ENCODE peak calls at places on chromosomes 1 and 21, in seven cellular contexts. K is GM12892, A is K562, W is SK-N-SH, S is H1, P is GM12878, E is HepG2. B is an unnamed sample.

GRCh38 chr1:202153284-202153683 is 7.1 kb downstream of the PTPN7 start:
- DNase-seq in A (no peak), W (no peak), S (no peak), K (no peak), E (no peak), P (no peak), B (no peak)

GRCh38 chr21:25974937-25975336 is 195.6 kb downstream of the APP start:
- DNase-seq in W (no peak), A (no peak), E (no peak), P (no peak), K (no peak), S (no peak), B (no peak)

GRCh38 chr1:78606274-78606673 is 14.0 kb upstream of the IFI44L start:
- DNase-seq in S (no peak), E (no peak), K (no peak), P (no peak), W (no peak), A (no peak), B (no peak)

GRCh38 chr1:62144238-62144831 is 50.3 kb upstream of the L1TD1 start:
- DNase-seq in A (peak; percentile 16), K (no peak), S (no peak), E (peak; percentile 39), W (peak; percentile 41), P (no peak), B (peak; percentile 25)

GRCh38 chr1:74343191-74343590 is 108.0 kb downstream of the TNNI3K start:
- DNase-seq in W (peak; percentile 67), S (no peak), P (no peak), K (no peak), A (no peak), E (no peak), B (no peak)

GRCh38 chr1:224996266-224996665 is 66.8 kb downstream of the DNAH14 start:
- DNase-seq in K (no peak), A (no peak), E (no peak), S (no peak), W (no peak), P (no peak), B (no peak)

GRCh38 chr1:98402860-98403259 is 258.7 kb upstream of the SNX7 start:
- DNase-seq in A (no peak), W (no peak), E (no peak), S (no peak), K (no peak), P (no peak), B (no peak)

GRCh38 chr21:46121286-46122221 is 23.6 kb downstream of the COL6A2 start:
- DNase-seq in E (no peak), W (peak; percentile 23), S (no peak), P (no peak), A (no peak), K (peak; percentile 12), B (peak; percentile 31)

GRCh38 chr21:41885341-41886024 is 6.3 kb upstream of the PRDM15 start:
- DNase-seq in K (no peak), P (no peak), W (no peak), E (no peak), A (no peak), S (no peak), B (no peak)

GRCh38 chr21:33684923-33685560 is 42.7 kb downstream of the ITSN1 start:
- DNase-seq in A (no peak), E (peak; percentile 19), W (no peak), K (no peak), S (peak; percentile 10), P (no peak), B (no peak)

GRCh38 chr1:92956254-92956653 is 5.0 kb downstream of the DIPK1A start:
- DNase-seq in E (no peak), A (no peak), S (no peak), W (no peak), K (no peak), P (no peak), B (no peak)

GRCh38 chr1:54239603-54240002 is 39.6 kb downstream of the MRPL37 start:
- DNase-seq in W (peak; percentile 33), S (no peak), E (no peak), K (no peak), P (no peak), A (no peak), B (no peak)

GRCh38 chr1:23524163-23524562 is 6.9 kb downstream of the E2F2 start:
- DNase-seq in P (no peak), W (no peak), S (no peak), E (no peak), K (no peak), A (no peak), B (no peak)

GRCh38 chr21:31872452-31873274 is at the start of gene HUNK:
- DNase-seq in W (peak; percentile 84), E (peak; percentile 29), P (no peak), K (peak; percentile 36), A (no peak), S (no peak), B (peak; percentile 31)

GRCh38 chr1:119414950-119415349 is at the start of gene HSD3B2:
- DNase-seq in W (no peak), A (no peak), P (no peak), E (no peak), S (no peak), K (no peak), B (no peak)

GRCh38 chr1:47547753-47548152 is 109.9 kb downstream of the FOXD2 start:
- DNase-seq in S (no peak), W (no peak), E (no peak), P (no peak), A (no peak), K (no peak), B (no peak)

GRCh38 chr21:24290151-24290833 is 1317.0 kb downstream of the MRPL39 start:
- DNase-seq in K (no peak), A (no peak), E (no peak), P (no peak), S (no peak), W (no peak), B (no peak)

GRCh38 chr1:905811-906531 is 17.8 kb upstream of the SAMD11 start:
- DNase-seq in E (no peak), K (peak; percentile 23), P (no peak), W (peak; percentile 48), S (no peak), A (peak; percentile 10), B (peak; percentile 15)

GRCh38 chr21:39153373-39153772 is 29.9 kb downstream of the PSMG1 start:
- DNase-seq in K (no peak), A (peak; percentile 56), S (no peak), W (peak; percentile 44), P (no peak), E (no peak), B (no peak)

GRCh38 chr1:80424249-80424648 is 1376.5 kb upstream of the ADGRL2 start:
- DNase-seq in W (no peak), E (no peak), K (no peak), S (no peak), P (no peak), A (no peak), B (no peak)

GRCh38 chr1:9321480-9321849 is 28.8 kb downstream of the SPSB1 start:
- DNase-seq in S (no peak), W (no peak), A (no peak), P (no peak), K (no peak), E (no peak), B (no peak)

GRCh38 chr1:208174736-208175507 is 69.3 kb downstream of the PLXNA2 start:
- DNase-seq in A (no peak), K (no peak), P (no peak), S (no peak), W (no peak), E (peak; percentile 66), B (no peak)

GRCh38 chr1:179385510-179385909 is 19.7 kb downstream of the AXDND1 start:
- DNase-seq in K (no peak), S (no peak), A (no peak), E (no peak), W (no peak), P (no peak), B (no peak)

DNA sequence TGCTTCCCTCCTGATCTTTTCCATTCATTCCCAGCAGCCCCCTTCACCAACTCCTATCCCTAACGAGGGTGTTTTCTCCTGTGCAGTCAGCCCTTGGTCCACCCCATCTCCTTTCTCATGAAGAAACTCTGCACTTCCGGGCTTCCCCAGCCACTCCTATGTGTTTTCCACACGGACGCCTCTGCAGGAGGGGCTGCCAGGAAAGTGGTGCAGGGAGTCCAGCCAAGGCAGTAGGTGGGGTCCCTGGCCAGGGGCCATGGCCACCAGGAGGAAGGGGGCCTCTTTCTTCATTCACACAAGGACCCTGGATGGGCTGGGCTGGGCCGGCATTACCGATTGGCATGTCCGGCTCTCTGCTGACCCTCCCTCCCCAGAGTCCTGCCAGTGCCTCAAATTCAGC is 72.8 kb upstream of the EFHD2 start:
- DNase-seq in K (no peak), S (no peak), A (no peak), P (no peak), E (no peak), W (no peak), B (no peak)
- TF ChIP-seq TAF1 in K (no peak), S (no peak), A (no peak), P (no peak), E (no peak), W (no peak), B (no peak)

DNA sequence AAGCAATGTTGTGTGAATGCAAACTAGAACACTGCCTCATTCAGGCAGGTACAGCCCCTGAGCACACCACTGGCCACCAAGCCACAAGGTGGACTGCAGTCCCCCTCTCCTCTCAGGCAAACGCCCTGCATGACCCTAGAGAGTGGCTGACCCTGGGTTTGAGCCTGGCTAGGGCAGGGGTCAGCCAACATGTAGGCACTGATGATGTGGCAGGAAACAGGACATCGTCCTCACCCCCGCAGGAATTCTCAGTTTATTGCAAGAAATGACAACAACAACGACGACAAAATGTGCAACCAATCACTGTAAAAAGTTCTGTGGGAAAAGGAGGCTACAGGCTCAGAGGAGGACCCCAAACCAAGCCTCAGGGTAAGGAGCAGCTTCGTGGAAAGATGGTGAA is 81.3 kb downstream of the OMA1 start:
- DNase-seq in E (no peak), W (no peak), K (no peak), S (no peak), A (no peak), P (no peak), B (no peak)
- TF ChIP-seq TAF1 in E (no peak), W (no peak), K (no peak), S (no peak), A (no peak), P (no peak), B (no peak)

GRCh38 chr1:85214654-85215053 is 13.8 kb upstream of the SYDE2 start:
- DNase-seq in S (no peak), E (no peak), A (no peak), K (no peak), P (no peak), W (no peak), B (no peak)
- TF ChIP-seq TAF1 in S (no peak), E (no peak), A (no peak), K (no peak), P (no peak), W (no peak), B (no peak)

DNA sequence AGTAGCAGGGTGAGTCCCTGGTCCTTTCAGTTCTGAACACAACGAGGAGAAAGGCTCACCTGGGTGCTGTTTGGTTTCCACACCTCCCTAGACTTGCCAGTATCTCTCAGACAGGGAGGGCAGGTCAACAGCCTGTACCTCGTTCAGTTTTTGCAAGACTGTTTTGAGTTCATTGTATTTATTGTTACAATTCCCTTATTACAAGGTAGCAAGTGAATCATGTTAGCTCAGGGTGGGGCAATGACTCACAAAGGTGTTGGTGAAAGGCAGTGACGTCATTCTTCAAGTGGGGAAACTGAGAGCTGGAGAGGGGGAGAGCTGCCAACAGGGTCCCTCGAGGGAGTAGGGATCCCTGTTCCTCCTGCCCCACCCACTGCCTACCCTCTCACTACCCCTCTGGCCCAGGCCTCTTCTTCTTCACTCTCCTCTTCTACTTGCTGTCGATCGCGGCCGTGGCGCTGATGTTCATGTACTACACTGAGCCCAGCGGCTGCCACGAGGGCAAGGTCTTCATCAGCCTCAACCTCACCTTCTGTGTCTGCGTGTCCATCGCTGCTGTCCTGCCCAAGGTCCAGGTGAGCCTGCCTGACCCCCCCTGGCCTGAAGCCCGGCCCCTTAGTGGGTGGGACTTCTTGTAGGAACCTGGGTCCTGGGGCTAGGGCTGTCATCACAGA is 13.4 kb downstream of the SERINC2 start:
- DNase-seq in S (no peak), E (no peak), W (no peak), A (no peak), K (no peak), P (no peak), B (no peak)
- TF ChIP-seq TAF1 in S (no peak), E (no peak), W (no peak), A (no peak), K (no peak), P (no peak), B (no peak)

B was measured in GM12891.